ENCODE peak calls at places on chromosome 11, in four cellular contexts. L is CD14-positive monocyte, B is GM12865, V is dorsolateral prefrontal cortex. K is an unnamed sample.

GRCh38 chr11:75476716-75477613 is 44.0 kb upstream of the KLHL35 start:
- DNase-seq in B (no peak), V (no peak), L (no peak), K (no peak)

GRCh38 chr11:47863189-47863892 is 15.2 kb upstream of the NUP160 start:
- DNase-seq in V (no peak), B (peak; percentile 60), L (no peak), K (no peak)

GRCh38 chr11:125214466-125215204 is 50.1 kb downstream of the PKNOX2 start:
- DNase-seq in L (no peak), B (no peak), V (no peak), K (peak; percentile 55)

GRCh38 chr11:26976389-26976788 is 17.5 kb upstream of the FIBIN start:
- DNase-seq in L (no peak), B (no peak), V (no peak), K (no peak)

GRCh38 chr11:19419813-19420212 is 179.1 kb upstream of the E2F8 start:
- DNase-seq in B (no peak), L (no peak), V (no peak), K (no peak)

GRCh38 chr11:115741376-115741775 is 237.2 kb upstream of the CADM1 start:
- DNase-seq in V (no peak), B (no peak), L (no peak), K (no peak)

GRCh38 chr11:27217948-27218410 is 145.0 kb downstream of the CCDC34 start:
- DNase-seq in V (no peak), B (no peak), L (no peak), K (no peak)

GRCh38 chr11:107564877-107565218 is 687 bp downstream of the ALKBH8 start:
- DNase-seq in L (no peak), B (no peak), V (no peak), K (no peak)

GRCh38 chr11:65298131-65298535 is 16.5 kb upstream of the CDC42EP2 start:
- DNase-seq in V (peak; percentile 70), B (no peak), L (no peak), K (no peak)

GRCh38 chr11:112504056-112504455 is 243.4 kb upstream of the PLET1 start:
- DNase-seq in B (no peak), V (no peak), L (no peak), K (no peak)

GRCh38 chr11:80616070-80616800 is 1175.4 kb upstream of the TENM4 start:
- DNase-seq in B (no peak), L (no peak), V (no peak), K (no peak)

GRCh38 chr11:16924826-16925494 is 89.3 kb downstream of the PLEKHA7 start:
- DNase-seq in L (no peak), B (no peak), V (peak; percentile 50), K (peak; percentile 11)

GRCh38 chr11:107293677-107294344 is 163.8 kb downstream of the CWF19L2 start:
- DNase-seq in L (no peak), B (no peak), V (no peak), K (no peak)

GRCh38 chr11:44005076-44005800 is 42.5 kb upstream of the ACCSL start:
- DNase-seq in V (no peak), L (no peak), B (no peak), K (peak; percentile 29)

GRCh38 chr11:66981976-66982578 is 7.0 kb downstream of the C11orf86 start:
- DNase-seq in B (peak; percentile 61), V (peak; percentile 72), L (peak; percentile 76), K (no peak)

DNA sequence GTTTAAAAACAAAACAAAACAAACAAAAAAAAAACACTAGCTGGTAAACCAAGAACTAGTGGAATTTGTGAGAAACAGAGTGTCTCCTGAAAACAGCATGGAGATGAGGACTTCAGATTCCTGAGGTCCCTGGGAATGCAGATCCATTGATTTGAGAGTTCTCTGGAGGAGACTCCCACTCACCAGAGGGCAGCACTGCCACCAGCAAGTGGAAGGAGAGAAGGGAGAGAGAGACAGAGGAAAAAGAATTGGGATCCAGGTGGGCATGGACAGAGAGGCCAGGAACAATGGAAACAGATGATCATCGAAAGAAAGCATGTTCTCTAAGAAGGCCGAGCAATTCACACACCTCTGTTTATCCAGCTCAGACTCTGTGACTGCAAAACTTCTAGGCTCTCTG is 31.8 kb downstream of the ETS1 start:
- DNase-seq in L (no peak), V (no peak), B (no peak), K (no peak)
- TF ChIP-seq CTCF in L (no peak), V (peak; percentile 43), B (no peak), K (peak; percentile 32)

DNA sequence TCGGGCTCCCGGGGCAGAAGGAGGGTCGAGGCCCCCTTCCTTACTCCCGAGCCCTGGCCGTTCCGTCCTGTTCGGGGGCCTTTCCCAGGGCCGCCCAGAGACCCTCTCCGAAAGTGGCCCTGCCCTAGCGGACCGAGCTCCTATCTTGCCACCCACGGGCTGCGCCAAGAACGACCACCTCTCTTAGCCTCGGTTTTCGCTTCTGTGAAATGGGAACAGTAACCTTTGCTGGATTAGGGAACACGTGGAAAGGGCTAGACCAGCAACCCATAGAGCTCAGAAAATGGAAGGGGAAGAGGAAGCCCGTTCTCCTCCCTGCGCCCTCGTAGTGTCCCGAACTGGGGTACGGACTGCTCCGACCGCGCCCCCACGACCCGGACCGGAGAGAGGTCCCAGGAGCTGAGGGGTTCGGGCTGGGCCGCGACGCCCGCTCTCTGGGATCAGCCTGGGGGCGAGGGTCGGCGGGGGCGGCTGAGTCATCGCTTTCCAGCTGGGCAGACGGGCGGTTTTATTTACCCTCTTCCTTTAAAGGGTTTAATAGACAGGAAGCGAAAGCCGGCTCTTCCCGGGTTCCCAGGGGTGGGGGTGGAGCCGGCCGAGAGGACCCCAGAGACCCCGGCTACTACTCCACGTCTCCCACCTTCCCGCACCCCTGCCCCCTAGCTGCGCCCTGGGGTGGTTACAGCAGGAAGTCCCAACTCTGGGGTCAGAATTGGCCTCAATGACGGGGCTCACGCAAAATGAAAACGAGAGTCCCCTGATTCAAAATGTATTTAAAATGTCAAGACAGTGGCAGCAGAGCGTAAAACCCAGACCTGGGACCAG is 872 bp upstream of the PHLDA2 start:
- DNase-seq in V (peak; percentile 47), L (peak; percentile 68), B (peak; percentile 76), K (no peak)
- TF ChIP-seq CTCF in V (no peak), L (no peak), B (peak; percentile 58), K (no peak)

DNA sequence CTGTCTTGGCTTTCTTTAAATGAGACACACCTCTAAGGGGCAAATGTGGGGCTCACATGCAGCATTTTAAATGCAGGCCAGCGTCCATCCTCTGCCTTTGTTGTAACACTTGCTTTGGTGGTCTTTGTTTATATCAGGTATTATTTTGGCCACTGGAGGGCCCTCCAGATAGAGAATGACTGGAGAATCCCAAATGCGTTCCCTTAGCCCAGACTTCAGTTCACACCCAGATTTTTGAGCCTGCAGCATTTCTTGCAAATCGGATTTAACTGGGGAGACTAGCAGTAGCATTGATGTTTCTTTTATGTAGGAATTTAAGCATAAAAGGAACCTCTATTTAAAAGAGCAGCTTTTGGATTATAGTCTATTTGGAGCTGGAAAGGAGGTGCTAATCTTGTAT is 200.2 kb upstream of the SORL1-AS1 start:
- DNase-seq in V (no peak), B (no peak), L (no peak), K (peak; percentile 33)
- TF ChIP-seq CTCF in V (peak; percentile 69), B (peak; percentile 0), L (no peak), K (peak; percentile 62)

GRCh38 chr11:72333657-72334056 is 89.7 kb upstream of the PHOX2A start:
- DNase-seq in L (no peak), B (no peak), V (no peak), K (no peak)
- TF ChIP-seq CTCF in L (no peak), B (no peak), V (no peak), K (peak; percentile 35)

GRCh38 chr11:119995730-119996491 is 142.0 kb downstream of the TRIM29 start:
- DNase-seq in B (no peak), V (no peak), L (no peak), K (no peak)
- TF ChIP-seq CTCF in B (no peak), V (peak; percentile 16), L (no peak), K (no peak)

DNA sequence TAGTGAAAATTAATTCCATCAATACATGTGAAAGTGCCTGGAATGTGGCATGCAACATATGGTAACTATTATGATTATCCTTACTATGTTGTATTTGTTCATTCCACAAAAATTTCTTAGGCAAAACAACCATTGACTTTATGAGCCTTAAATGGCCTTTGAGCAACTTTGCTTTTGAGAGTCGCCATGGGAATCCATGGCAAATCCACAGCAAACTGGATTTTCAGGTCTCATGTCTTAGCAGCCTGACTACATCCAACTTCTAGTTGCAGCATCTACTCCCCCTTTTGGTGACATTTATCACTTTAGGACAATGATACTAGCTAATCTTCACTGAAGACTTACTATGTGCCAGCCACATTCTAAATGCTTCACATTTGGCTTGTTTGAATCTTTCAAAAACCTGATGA is 56.8 kb downstream of the SLC1A2 start:
- DNase-seq in B (no peak), V (no peak), L (no peak), K (no peak)
- TF ChIP-seq CTCF in B (no peak), V (no peak), L (no peak), K (no peak)

GRCh38 chr11:133947298-133947905 is 9.4 kb downstream of the IGSF9B start:
- DNase-seq in V (no peak), B (peak; percentile 24), L (no peak), K (peak; percentile 50)
- TF ChIP-seq CTCF in V (peak; percentile 58), B (peak; percentile 13), L (no peak), K (peak; percentile 36)

GRCh38 chr11:105579111-105579510 is 30.8 kb upstream of the GRIA4 start:
- DNase-seq in B (no peak), V (no peak), L (no peak), K (no peak)
- TF ChIP-seq CTCF in B (no peak), V (no peak), L (no peak), K (peak; percentile 14)

GRCh38 chr11:13475091-13475490 is 12.1 kb upstream of the BTBD10 start:
- DNase-seq in L (no peak), B (no peak), V (no peak), K (no peak)
- TF ChIP-seq CTCF in L (no peak), B (no peak), V (no peak), K (no peak)

GRCh38 chr11:121522043-121522941 is 69.5 kb upstream of the SORL1-AS1 start:
- DNase-seq in L (no peak), V (no peak), B (no peak), K (no peak)
- TF ChIP-seq CTCF in L (no peak), V (no peak), B (no peak), K (no peak)